ENCODE peak calls at places on chromosome 2, in four cellular contexts. B is stimulated activated CD4-positive, alpha-beta T cell treated with anti-CD3 and anti-CD28 coated beads, Interleukin-1b, Interleukin-23, amount 100 ng/mL, for 24 hours; X is foreskin fibroblast; Y is neural progenitor cell. R is an unnamed sample.

GRCh38 chr2:165874445-165875039 is 79.0 kb downstream of the TTC21B start:
- DNase-seq in B (no peak), X (peak; percentile 40), Y (peak; percentile 72), R (no peak)

GRCh38 chr2:28377201-28377816 is 15.3 kb upstream of the FOSL2 start:
- DNase-seq in Y (no peak), X (no peak), B (no peak), R (no peak)

GRCh38 chr2:239822146-239822945 is 202.8 kb downstream of the NDUFA10 start:
- DNase-seq in Y (no peak), B (no peak), X (no peak), R (peak; percentile 6)

GRCh38 chr2:47218066-47218581 is 63.0 kb upstream of the STPG4 start:
- DNase-seq in Y (no peak), B (no peak), X (no peak), R (no peak)

GRCh38 chr2:135299656-135300244 is 231.3 kb downstream of the ZRANB3 start:
- DNase-seq in B (no peak), X (peak; percentile 9), Y (no peak), R (no peak)

GRCh38 chr2:178508646-178509045 is 28.4 kb downstream of the PLEKHA3 start:
- DNase-seq in Y (no peak), X (no peak), B (no peak), R (no peak)

GRCh38 chr2:65435625-65436168 is 3.3 kb upstream of the SPRED2 start:
- DNase-seq in X (peak; percentile 86), B (no peak), Y (peak; percentile 93), R (peak; percentile 86)

GRCh38 chr2:37837576-37838335 is 87.3 kb upstream of the RMDN2 start:
- DNase-seq in X (no peak), Y (peak; percentile 17), B (no peak), R (no peak)

GRCh38 chr2:168097431-168097830 is 150.0 kb downstream of the STK39 start:
- DNase-seq in B (no peak), Y (no peak), X (no peak), R (no peak)

GRCh38 chr2:67037655-67038054 is 359.5 kb upstream of the ETAA1 start:
- DNase-seq in X (no peak), B (no peak), Y (no peak), R (no peak)

GRCh38 chr2:136305517-136306192 is 187.7 kb upstream of the CXCR4 start:
- DNase-seq in B (no peak), X (no peak), Y (no peak), R (no peak)

GRCh38 chr2:65514555-65515195 is 82.3 kb upstream of the SPRED2 start:
- DNase-seq in X (no peak), B (no peak), Y (no peak), R (no peak)